ENCODE peak calls at places on chromosomes 16 and 17, in five cellular contexts. One of them, this sample, is unnamed.

GRCh38 chr16:29900102-29900887 is at the start of gene ASPHD1:
- DNase-seq in HS-5: peak
- DNase-seq in stimulated activated CD4-positive, alpha-beta T cell treated with anti-CD3 and anti-CD28 coated beads, Interleukin-1b, Interleukin-23, amount 100 ng/mL, for 24 hours: peak
- DNase-seq in GM19239: peak
- DNase-seq in activated CD8-positive, alpha-beta memory T cell treated with anti-CD3 and anti-CD28 coated beads for 1 hour: peak
- DNase-seq in this sample: peak

GRCh38 chr16:54342001-54342776 is 55.6 kb upstream of the IRX3 start:
- DNase-seq in HS-5: peak
- DNase-seq in activated CD8-positive, alpha-beta memory T cell treated with anti-CD3 and anti-CD28 coated beads for 1 hour: no peak
- DNase-seq in GM19239: no peak
- DNase-seq in stimulated activated CD4-positive, alpha-beta T cell treated with anti-CD3 and anti-CD28 coated beads, Interleukin-1b, Interleukin-23, amount 100 ng/mL, for 24 hours: no peak
- DNase-seq in this sample: no peak

GRCh38 chr16:15897834-15898254 is 9.4 kb upstream of the CEP20 start:
- DNase-seq in activated CD8-positive, alpha-beta memory T cell treated with anti-CD3 and anti-CD28 coated beads for 1 hour: no peak
- DNase-seq in HS-5: no peak
- DNase-seq in stimulated activated CD4-positive, alpha-beta T cell treated with anti-CD3 and anti-CD28 coated beads, Interleukin-1b, Interleukin-23, amount 100 ng/mL, for 24 hours: no peak
- DNase-seq in GM19239: peak
- DNase-seq in this sample: no peak

GRCh38 chr17:40550608-40551007 is 14.7 kb downstream of the CCR7 start:
- DNase-seq in activated CD8-positive, alpha-beta memory T cell treated with anti-CD3 and anti-CD28 coated beads for 1 hour: no peak
- DNase-seq in stimulated activated CD4-positive, alpha-beta T cell treated with anti-CD3 and anti-CD28 coated beads, Interleukin-1b, Interleukin-23, amount 100 ng/mL, for 24 hours: no peak
- DNase-seq in GM19239: no peak
- DNase-seq in HS-5: no peak
- DNase-seq in this sample: peak

GRCh38 chr16:50565428-50565827 is 17.2 kb downstream of the NKD1 start:
- DNase-seq in GM19239: no peak
- DNase-seq in stimulated activated CD4-positive, alpha-beta T cell treated with anti-CD3 and anti-CD28 coated beads, Interleukin-1b, Interleukin-23, amount 100 ng/mL, for 24 hours: no peak
- DNase-seq in activated CD8-positive, alpha-beta memory T cell treated with anti-CD3 and anti-CD28 coated beads for 1 hour: no peak
- DNase-seq in HS-5: no peak
- DNase-seq in this sample: no peak

GRCh38 chr16:53131363-53132071 is 76.7 kb downstream of the CHD9 start:
- DNase-seq in stimulated activated CD4-positive, alpha-beta T cell treated with anti-CD3 and anti-CD28 coated beads, Interleukin-1b, Interleukin-23, amount 100 ng/mL, for 24 hours: peak
- DNase-seq in HS-5: peak
- DNase-seq in activated CD8-positive, alpha-beta memory T cell treated with anti-CD3 and anti-CD28 coated beads for 1 hour: peak
- DNase-seq in GM19239: peak
- DNase-seq in this sample: peak

GRCh38 chr16:64507240-64508024 is 614.4 kb downstream of the CDH11 start:
- DNase-seq in GM19239: no peak
- DNase-seq in stimulated activated CD4-positive, alpha-beta T cell treated with anti-CD3 and anti-CD28 coated beads, Interleukin-1b, Interleukin-23, amount 100 ng/mL, for 24 hours: no peak
- DNase-seq in activated CD8-positive, alpha-beta memory T cell treated with anti-CD3 and anti-CD28 coated beads for 1 hour: no peak
- DNase-seq in HS-5: no peak
- DNase-seq in this sample: no peak

GRCh38 chr17:9529033-9529748 is 46.4 kb downstream of the STX8 start:
- DNase-seq in GM19239: peak
- DNase-seq in activated CD8-positive, alpha-beta memory T cell treated with anti-CD3 and anti-CD28 coated beads for 1 hour: no peak
- DNase-seq in stimulated activated CD4-positive, alpha-beta T cell treated with anti-CD3 and anti-CD28 coated beads, Interleukin-1b, Interleukin-23, amount 100 ng/mL, for 24 hours: no peak
- DNase-seq in HS-5: no peak
- DNase-seq in this sample: no peak

GRCh38 chr17:33310296-33310695 is 17.2 kb upstream of the ASIC2 start:
- DNase-seq in HS-5: no peak
- DNase-seq in stimulated activated CD4-positive, alpha-beta T cell treated with anti-CD3 and anti-CD28 coated beads, Interleukin-1b, Interleukin-23, amount 100 ng/mL, for 24 hours: no peak
- DNase-seq in GM19239: no peak
- DNase-seq in activated CD8-positive, alpha-beta memory T cell treated with anti-CD3 and anti-CD28 coated beads for 1 hour: no peak
- DNase-seq in this sample: no peak

GRCh38 chr17:73729101-73729500 is 84.9 kb upstream of the SDK2 start:
- DNase-seq in HS-5: no peak
- DNase-seq in activated CD8-positive, alpha-beta memory T cell treated with anti-CD3 and anti-CD28 coated beads for 1 hour: no peak
- DNase-seq in GM19239: no peak
- DNase-seq in stimulated activated CD4-positive, alpha-beta T cell treated with anti-CD3 and anti-CD28 coated beads, Interleukin-1b, Interleukin-23, amount 100 ng/mL, for 24 hours: no peak
- DNase-seq in this sample: no peak

This sample was measured in mesothelial cell of epicardium.